ENCODE peak calls at places on chromosomes 13 and 19, in four cellular contexts. X is stomach, B is upper lobe of right lung, K is cardiac muscle cell. I is an unnamed sample.

GRCh38 chr13:99596180-99596579 is 94.9 kb downstream of the TM9SF2 start:
- DNase-seq in K (no peak), B (no peak), X (no peak), I (no peak)

GRCh38 chr13:39201075-39201630 is 162.9 kb downstream of the NHLRC3 start:
- DNase-seq in K (peak), B (no peak), X (no peak), I (no peak)

GRCh38 chr19:4014541-4015491 is 7.3 kb downstream of the PIAS4 start:
- DNase-seq in K (no peak), B (peak), X (peak), I (no peak)

GRCh38 chr13:114107686-114108081 is 24.7 kb downstream of the RASA3 start:
- DNase-seq in B (peak), K (peak), X (no peak), I (no peak)

GRCh38 chr13:104043184-104043583 is 977.0 kb upstream of the SLC10A2 start:
- DNase-seq in X (no peak), K (no peak), B (no peak), I (no peak)

GRCh38 chr19:15109768-15110417 is 2.7 kb downstream of the SYDE1 start:
- DNase-seq in K (no peak), X (no peak), B (no peak), I (no peak)

GRCh38 chr13:49890376-49890775 is 45.8 kb downstream of the SPRYD7 start:
- DNase-seq in X (no peak), K (no peak), B (no peak), I (no peak)

GRCh38 chr13:87274209-87274819 is 396.9 kb upstream of the SLITRK5 start:
- DNase-seq in B (no peak), X (no peak), K (peak), I (no peak)

GRCh38 chr19:45156231-45156630 is 4.6 kb downstream of the NKPD1 start:
- DNase-seq in K (no peak), X (no peak), B (no peak), I (no peak)

GRCh38 chr19:46416077-46416709 is 2.8 kb upstream of the CCDC8 start:
- DNase-seq in B (peak), X (peak), K (peak), I (no peak)

GRCh38 chr19:55116232-55117062 is 990 bp downstream of the PPP1R12C start:
- DNase-seq in X (peak), B (no peak), K (peak), I (no peak)

GRCh38 chr13:60230593-60230992 is 66.9 kb upstream of the DIAPH3 start:
- DNase-seq in K (peak), X (no peak), B (no peak), I (no peak)

GRCh38 chr19:4217429-4218264 is 11.7 kb upstream of the EBI3 start:
- DNase-seq in B (no peak), X (no peak), K (no peak), I (no peak)

GRCh38 chr13:21240586-21240985 is 64.1 kb downstream of the MRPL57 start:
- DNase-seq in X (no peak), K (peak), B (no peak), I (no peak)

GRCh38 chr13:85737952-85738351 is 61.3 kb downstream of the SLITRK6 start:
- DNase-seq in B (no peak), K (no peak), X (no peak), I (no peak)
- TF ChIP-seq CTCF in B (no peak), K (no peak), X (no peak), I (no peak)

DNA sequence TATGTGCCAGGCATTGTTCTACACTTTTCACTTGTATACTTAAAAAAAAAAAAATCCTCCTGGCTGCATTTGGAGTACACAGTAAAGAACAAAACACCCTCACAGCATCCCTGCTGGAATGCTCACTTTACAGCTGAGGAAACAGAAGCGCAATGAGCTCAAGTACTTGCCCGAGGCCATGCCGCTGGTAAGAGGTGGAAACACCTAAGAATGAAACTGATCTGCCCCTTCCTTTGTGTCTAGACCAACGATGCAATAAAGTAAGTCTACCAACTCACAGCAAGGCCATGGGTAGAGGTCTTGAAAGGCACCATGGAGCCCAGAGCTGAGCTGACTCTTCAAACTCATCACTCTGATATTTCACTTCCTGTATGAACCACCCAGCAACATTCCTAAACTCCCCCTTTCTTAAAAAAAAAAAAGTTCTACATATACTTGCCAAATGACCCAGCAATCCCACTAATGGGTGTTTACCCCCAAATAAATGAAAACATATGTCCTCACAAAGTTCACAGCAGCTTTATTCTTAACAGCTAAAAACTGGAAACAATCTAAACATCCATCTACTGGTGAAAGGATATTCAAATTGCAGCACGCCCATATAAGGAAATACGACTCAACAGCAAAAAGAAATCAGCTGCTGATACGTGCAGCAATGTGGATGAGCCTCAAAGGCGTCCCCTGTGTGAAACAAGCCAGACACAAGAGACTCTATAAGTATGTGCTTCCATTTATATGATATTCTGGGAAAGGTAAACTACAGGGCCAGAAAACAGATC is 236.6 kb upstream of the MAB21L1 start:
- DNase-seq in K (peak), B (no peak), X (no peak), I (no peak)
- TF ChIP-seq CTCF in K (no peak), B (no peak), X (no peak), I (no peak)

DNA sequence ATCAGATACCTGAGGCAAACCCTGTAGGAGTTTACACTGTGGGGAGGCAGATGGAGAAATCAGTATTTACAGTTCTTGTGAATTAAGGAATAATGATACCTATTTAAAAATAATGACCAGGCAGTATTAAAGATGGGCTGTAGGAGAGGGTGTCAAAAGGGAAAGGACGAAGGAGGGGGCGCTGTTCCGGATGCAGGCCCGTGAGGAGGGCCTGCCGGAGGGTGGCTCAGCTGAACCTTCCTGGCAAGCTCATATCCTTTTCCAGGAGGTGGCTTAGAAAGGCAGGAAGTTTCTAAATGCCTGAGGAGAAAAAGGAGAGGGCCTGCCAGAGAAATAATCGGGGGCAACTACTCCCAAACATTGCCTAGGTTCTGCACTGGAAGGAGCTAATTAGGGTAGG is 46.6 kb downstream of the MBNL2 start:
- DNase-seq in K (peak), B (no peak), X (no peak), I (no peak)
- TF ChIP-seq CTCF in K (peak), B (no peak), X (no peak), I (no peak)

DNA sequence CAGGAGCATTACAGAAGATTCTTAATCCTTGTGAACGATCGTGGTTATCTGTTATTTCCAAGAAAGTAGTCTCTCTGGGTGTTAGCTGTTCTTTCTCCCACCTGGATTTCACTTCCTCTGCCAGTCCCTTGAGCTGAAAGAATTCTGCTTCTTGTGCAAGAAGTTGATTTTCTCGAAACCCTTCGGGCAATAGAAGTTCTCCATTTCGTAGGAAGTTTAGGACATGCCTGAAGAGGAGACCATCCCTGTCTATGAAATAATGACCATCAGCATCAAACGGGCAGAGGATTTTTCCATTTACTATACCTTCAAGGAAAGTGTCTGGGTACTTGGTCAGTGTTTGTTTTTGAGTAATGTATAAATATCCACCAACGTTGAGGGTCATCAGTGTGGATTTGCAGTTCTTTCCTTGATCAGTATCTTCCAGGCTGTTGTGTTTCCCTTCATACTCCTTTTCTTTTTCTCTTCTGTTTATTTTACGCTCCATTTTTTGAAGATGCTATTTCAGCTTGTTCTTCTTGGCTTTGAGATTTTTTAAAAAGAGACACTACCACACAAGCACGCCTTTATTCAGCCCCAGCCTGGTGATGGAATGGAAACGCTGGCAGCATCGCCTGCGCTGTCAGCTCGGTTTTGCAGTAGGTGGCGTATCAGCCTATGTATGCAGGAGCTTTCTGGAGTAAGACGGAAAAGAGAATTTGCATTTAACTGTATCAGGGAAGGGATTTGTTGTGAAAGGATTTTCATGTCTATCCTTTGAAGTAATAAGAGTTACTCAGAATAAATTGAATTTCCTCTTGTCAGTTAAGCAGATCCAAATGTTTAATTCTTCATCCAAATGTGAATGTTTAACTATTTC is 6.5 kb downstream of the KCTD4 start:
- DNase-seq in K (peak), B (no peak), X (no peak), I (no peak)
- TF ChIP-seq CTCF in K (peak), B (peak), X (no peak), I (no peak)

GRCh38 chr19:18434411-18435184 is 3.3 kb downstream of the ISYNA1 start:
- DNase-seq in B (no peak), K (no peak), X (no peak), I (no peak)
- TF ChIP-seq CTCF in B (no peak), K (no peak), X (no peak), I (no peak)

GRCh38 chr13:92896842-92897241 is 329.8 kb upstream of the GPC6 start:
- DNase-seq in X (no peak), K (peak), B (no peak), I (no peak)
- TF ChIP-seq CTCF in X (no peak), K (peak), B (no peak), I (no peak)

DNA sequence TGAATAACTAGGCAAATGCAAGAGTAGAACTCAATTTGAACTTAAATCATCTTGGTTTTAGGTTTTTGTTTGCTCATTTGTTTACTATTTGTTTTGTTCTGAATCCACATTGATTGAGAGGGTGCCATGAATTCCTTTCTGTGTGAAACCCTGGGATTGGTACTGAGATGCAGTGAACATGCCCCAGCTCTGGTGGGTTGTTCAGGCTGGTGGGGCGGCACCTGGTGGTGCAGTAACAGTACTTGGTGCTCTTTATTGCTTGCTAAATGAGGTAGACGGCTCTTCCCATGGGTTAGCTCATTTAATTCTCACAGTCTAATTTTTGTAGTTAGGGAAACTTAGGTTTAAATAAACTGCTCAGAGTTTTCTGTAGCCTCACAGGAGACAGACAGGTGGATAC is 48.4 kb downstream of the WASF3 start:
- DNase-seq in B (no peak), K (no peak), X (no peak), I (no peak)
- TF ChIP-seq CTCF in B (no peak), K (no peak), X (no peak), I (no peak)

DNA sequence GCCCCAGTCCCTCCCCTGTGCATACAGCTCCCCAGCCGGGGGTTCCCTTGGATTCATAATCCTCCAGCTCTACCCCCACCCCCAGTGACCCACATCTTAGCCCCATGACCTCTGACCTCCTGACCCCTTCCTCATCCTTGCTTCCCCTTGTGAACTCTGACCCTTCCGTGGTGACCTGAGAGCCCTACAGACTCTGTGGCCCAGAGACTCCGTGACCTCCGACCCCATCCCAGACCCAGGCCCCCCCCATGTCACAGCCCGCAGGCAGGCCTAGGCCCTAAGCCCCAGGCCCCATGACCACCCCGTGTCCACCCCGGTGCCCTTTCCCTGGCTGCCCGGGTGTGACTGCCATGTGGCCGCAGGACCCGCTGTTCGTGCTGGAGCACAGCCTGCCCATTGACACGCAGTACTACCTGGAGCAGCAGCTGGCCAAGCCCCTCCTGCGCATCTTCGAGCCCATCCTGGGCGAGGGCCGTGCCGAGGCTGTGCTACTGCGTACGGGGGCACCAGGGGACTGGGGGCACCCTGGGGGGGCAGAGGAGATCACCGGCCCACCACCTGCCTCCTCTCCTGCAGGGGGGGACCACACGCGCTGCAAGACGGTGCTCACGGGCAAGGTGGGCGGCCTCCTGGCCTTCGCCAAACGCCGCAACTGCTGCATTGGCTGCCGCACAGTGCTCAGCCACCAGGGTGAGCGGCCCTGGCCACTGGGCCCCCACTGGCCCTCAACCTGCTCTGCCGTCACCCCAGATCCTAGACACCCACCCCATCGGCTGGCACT is 2.5 kb upstream of the SPIB start:
- DNase-seq in B (no peak), X (no peak), K (no peak), I (no peak)
- TF ChIP-seq CTCF in B (no peak), X (no peak), K (no peak), I (no peak)